ENCODE peak calls at places on chromosomes 1 and 21, in seven cellular contexts. Y is IMR-90, L is heart left ventricle, I is HCT116, D is fibroblast of lung, K is OCI-LY7, U is lower lobe of right lung. E is an unnamed sample.

GRCh38 chr1:20739225-20739624 is 6.7 kb upstream of the SH2D5 start:
- DNase-seq in D (peak), I (no peak), U (no peak), L (no peak), K (no peak), Y (peak), E (no peak)

GRCh38 chr21:25818156-25818950 is 83.6 kb downstream of the GABPA start:
- DNase-seq in Y (no peak), D (no peak), I (no peak), K (no peak), U (no peak), L (no peak), E (no peak)

GRCh38 chr1:109598655-109599054 is 20.8 kb downstream of the GNAT2 start:
- DNase-seq in I (no peak), Y (no peak), D (no peak), U (no peak), K (no peak), L (no peak), E (no peak)

GRCh38 chr1:156126043-156126700 is 11.7 kb downstream of the LMNA start:
- DNase-seq in L (peak), U (peak), I (peak), D (peak), Y (peak), K (peak), E (peak)

GRCh38 chr1:85818371-85818770 is 110.1 kb upstream of the ZNHIT6 start:
- DNase-seq in U (no peak), D (peak), Y (peak), L (no peak), I (no peak), K (no peak), E (no peak)

GRCh38 chr1:37016121-37016520 is 18.2 kb downstream of the GRIK3 start:
- DNase-seq in I (no peak), L (no peak), D (no peak), U (no peak), K (no peak), Y (no peak), E (no peak)

GRCh38 chr1:224894915-224895314 is 34.6 kb upstream of the DNAH14 start:
- DNase-seq in U (no peak), K (peak), I (peak), Y (peak), D (peak), L (no peak), E (no peak)

GRCh38 chr1:223349241-223349640 is 14.7 kb downstream of the SUSD4 start:
- DNase-seq in I (no peak), D (no peak), U (no peak), L (no peak), K (no peak), Y (no peak), E (no peak)

GRCh38 chr21:45386336-45386727 is 18.6 kb upstream of the COL18A1 start:
- DNase-seq in I (no peak), U (peak), D (no peak), L (peak), K (no peak), Y (no peak), E (peak)

GRCh38 chr1:30472009-30472408 is 251.4 kb downstream of the MATN1 start:
- DNase-seq in L (no peak), I (no peak), Y (no peak), U (no peak), K (no peak), D (no peak), E (no peak)

GRCh38 chr1:227769601-227770494 is 34.6 kb downstream of the SNAP47 start:
- DNase-seq in I (no peak), L (no peak), K (no peak), Y (no peak), D (no peak), U (no peak), E (no peak)

GRCh38 chr1:231778009-231778719 is 151.6 kb downstream of the DISC1 start:
- DNase-seq in K (no peak), I (peak), D (peak), U (peak), Y (peak), L (peak), E (no peak)

GRCh38 chr21:33751120-33751519 is 108.8 kb downstream of the ITSN1 start:
- DNase-seq in Y (peak), I (no peak), U (no peak), D (no peak), K (no peak), L (no peak), E (no peak)

GRCh38 chr1:87902830-87903614 is 574.3 kb downstream of the LMO4 start:
- DNase-seq in L (no peak), K (no peak), Y (peak), U (no peak), D (peak), I (no peak), E (no peak)

GRCh38 chr1:53373246-53373645 is 45.4 kb upstream of the LRP8 start:
- DNase-seq in U (no peak), L (no peak), K (no peak), Y (no peak), I (no peak), D (no peak), E (peak)

GRCh38 chr1:21861602-21862429 is 49.8 kb downstream of the LDLRAD2 start:
- DNase-seq in K (no peak), Y (peak), D (peak), I (no peak), L (no peak), U (no peak), E (no peak)

GRCh38 chr1:45974541-45975269 is 157.7 kb downstream of the PIK3R3 start:
- DNase-seq in Y (peak), K (no peak), I (no peak), L (no peak), U (no peak), D (no peak), E (no peak)

GRCh38 chr1:29383972-29384371 is 147.7 kb downstream of the PTPRU start:
- DNase-seq in I (no peak), U (no peak), L (no peak), Y (peak), K (no peak), D (peak), E (no peak)

GRCh38 chr1:26239936-26240335 is 5.9 kb downstream of the CEP85 start:
- DNase-seq in I (no peak), D (no peak), K (no peak), Y (peak), U (no peak), L (no peak), E (no peak)

GRCh38 chr1:14850563-14850962 is 252.1 kb downstream of the KAZN start:
- DNase-seq in U (no peak), Y (no peak), L (no peak), K (peak), D (peak), I (peak), E (no peak)

GRCh38 chr1:33057095-33057494 is 20.4 kb upstream of the AK2 start:
- DNase-seq in K (no peak), L (no peak), Y (no peak), D (no peak), I (no peak), U (no peak), E (no peak)

GRCh38 chr1:203601717-203602309 is 24.8 kb upstream of the ATP2B4 start:
- DNase-seq in K (no peak), L (no peak), U (no peak), D (no peak), Y (no peak), I (no peak), E (no peak)

GRCh38 chr21:41289431-41289830 is 27.2 kb upstream of the FAM3B start:
- DNase-seq in D (no peak), U (no peak), L (no peak), Y (peak), I (peak), K (no peak), E (no peak)

DNA sequence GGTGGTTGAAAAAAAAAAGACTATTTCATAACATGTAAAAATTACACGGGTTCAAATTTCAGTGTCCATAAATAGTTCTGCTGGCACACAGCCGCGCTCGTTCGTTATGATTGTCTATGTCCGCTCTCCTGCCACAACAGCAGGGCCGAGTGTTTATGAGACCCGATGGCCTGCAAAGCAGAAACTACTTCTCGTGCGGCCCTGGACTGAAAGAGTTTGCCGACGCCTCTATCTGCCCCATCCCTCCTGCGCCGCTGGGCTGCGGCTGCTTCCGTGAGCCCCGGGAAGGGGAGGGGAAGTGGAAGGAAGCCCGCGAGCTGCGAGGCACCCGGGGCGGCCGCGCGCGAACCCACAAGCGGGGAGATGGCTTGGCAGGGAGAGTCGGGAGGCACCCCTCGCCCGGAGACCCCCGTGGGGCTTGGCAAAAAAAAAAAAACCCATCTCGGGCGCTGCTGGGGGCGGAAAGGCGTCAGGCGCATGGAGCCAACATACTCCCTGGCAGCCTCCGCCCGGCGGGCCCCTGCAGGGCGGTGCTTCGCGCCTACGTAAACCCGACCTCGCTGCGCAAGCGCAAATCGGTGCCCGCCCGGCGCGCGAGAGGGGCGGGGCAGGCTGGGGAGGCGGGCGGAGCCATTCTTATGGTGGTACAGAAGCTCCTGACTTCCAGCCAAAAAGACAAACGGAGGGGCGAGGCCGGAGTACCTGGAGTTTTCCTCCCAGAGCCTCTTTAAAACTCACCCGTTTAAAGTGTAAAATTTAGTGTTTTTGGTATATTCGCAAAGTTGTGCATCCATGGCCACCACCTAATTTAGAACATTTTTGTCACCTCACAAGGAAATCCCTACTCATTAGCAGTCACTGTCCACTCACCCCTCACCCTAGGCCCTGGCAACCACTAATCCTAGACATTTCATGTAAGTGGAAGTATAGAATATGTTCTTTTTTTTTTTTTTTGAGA is 8.3 kb downstream of the SLC27A3 start:
- DNase-seq in K (peak), U (peak), I (peak), L (peak), D (peak), Y (peak), E (peak)
- TF ChIP-seq CTCF in K (peak), U (no peak), I (peak), L (no peak), D (no peak), Y (no peak), E (no peak)

DNA sequence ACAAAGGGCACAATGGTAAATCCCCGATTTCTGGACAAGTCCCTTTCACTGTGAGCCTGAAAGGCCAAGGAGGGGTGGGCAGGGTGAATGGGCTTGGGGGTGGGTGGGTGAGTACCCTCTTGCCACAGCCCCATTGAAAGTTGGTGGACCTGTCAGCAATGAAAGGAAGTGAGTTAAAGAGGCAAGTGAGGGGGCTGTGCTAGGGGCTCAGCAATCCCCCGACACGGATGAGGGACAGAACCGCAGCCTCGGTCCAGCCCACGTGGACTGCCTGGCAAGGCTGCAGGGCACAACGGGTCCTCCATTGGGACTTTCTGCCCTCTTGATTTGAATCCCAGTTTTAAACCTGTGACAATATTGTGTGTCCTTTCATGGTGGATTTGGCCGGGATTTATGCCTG is 255.3 kb downstream of the FOXD2 start:
- DNase-seq in I (no peak), D (no peak), U (no peak), L (no peak), Y (no peak), K (no peak), E (peak)
- H3K27ac ChIP-seq in I (no peak), D (no peak), U (no peak), L (no peak), Y (no peak), K (no peak), E (no peak)

DNA sequence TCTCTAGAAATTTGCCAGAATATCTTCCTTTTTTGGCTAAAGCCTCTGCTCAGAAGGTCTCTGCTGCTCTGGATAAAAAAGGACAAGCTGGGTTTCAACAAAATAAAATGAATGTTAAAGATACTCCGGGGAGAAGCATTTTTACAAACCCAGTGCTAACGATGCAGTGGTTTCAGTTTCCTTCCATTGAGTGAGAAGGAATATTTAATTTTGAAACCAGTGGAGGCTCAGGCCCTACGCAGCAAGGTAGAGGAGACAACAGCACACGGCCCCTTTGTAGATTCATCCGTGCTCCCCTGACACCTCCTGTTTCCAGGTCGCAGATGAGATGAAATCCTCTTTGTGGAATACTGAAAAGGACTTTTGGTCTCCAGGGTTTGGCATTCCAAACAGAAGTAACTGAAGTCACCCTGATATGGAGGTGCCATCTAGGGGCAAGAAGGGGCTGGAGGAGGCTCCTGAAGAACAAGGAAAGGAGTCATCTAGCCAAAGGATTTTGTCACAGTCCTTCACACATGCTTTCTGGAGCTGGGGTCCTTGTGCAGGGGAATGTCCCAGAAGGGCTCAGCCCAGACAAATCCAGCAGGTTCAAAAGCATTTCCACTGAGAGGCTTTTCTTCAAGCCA is 65.7 kb upstream of the SYT6 start:
- DNase-seq in K (no peak), U (no peak), L (no peak), I (no peak), D (peak), Y (peak), E (no peak)
- TF ChIP-seq CTCF in K (no peak), U (no peak), L (peak), I (peak), D (no peak), Y (no peak), E (peak)

GRCh38 chr1:94928293-94928939 is 1.5 kb upstream of the CNN3 start:
- DNase-seq in Y (no peak), I (no peak), U (no peak), D (no peak), K (no peak), L (no peak), E (no peak)
- H3K27ac ChIP-seq in Y (peak), I (no peak), U (peak), D (peak), K (no peak), L (peak), E (peak)

DNA sequence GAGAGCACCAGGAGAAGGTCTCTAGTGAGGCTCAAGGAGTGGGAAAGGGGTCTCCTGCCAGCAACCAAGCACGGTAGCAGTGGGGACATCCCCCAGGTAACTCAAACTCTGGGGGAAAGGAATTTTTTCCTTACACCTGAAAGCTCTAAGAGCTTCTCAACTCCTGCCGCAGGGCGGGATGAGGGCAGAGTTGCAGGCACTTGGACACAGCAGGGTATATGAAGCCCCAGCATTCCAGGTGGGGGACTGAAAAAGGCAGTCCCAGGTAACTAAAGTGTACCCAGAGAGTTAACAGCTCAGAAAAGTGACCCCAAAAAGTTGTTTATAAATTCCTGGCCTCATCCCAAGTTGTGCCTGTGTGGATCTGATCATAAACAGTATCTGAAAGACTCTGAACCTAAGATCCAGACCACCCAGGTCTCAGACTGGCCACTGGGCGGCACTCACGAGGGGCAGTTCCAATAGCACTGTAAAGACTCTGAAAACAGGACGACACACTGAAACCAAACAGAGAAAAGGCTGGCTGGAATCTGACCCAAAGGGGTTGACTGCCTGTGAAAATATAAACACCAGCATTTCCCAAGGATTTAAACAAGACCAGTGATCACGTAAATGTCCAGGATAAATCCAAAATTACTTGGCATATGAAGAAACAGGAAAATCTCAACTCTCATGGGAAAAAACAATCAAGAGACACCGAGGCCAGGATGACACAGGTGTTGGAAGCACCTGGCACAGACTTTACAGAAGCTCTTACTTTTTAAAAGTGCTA is 47.5 kb downstream of the HSF2BP start:
- DNase-seq in D (peak), K (peak), Y (peak), L (peak), I (peak), U (peak), E (no peak)
- TF ChIP-seq CTCF in D (peak), K (peak), Y (peak), L (peak), I (peak), U (peak), E (peak)

GRCh38 chr21:44089001-44089911 is 17.9 kb upstream of the PWP2 start:
- DNase-seq in L (no peak), Y (no peak), U (no peak), I (no peak), K (peak), D (no peak), E (no peak)

GRCh38 chr21:44088401-44088780 is 18.8 kb upstream of the PWP2 start:
- DNase-seq in L (no peak), D (no peak), U (no peak), I (no peak), Y (no peak), K (no peak), E (no peak)

GRCh38 chr21:44085491-44086321 is 21.5 kb upstream of the PWP2 start:
- DNase-seq in K (no peak), U (no peak), I (no peak), D (no peak), L (no peak), Y (no peak), E (no peak)

GRCh38 chr21:44086636-44087425 is 20.4 kb upstream of the PWP2 start:
- DNase-seq in Y (no peak), L (no peak), D (no peak), U (no peak), I (no peak), K (no peak), E (no peak)

DNA sequence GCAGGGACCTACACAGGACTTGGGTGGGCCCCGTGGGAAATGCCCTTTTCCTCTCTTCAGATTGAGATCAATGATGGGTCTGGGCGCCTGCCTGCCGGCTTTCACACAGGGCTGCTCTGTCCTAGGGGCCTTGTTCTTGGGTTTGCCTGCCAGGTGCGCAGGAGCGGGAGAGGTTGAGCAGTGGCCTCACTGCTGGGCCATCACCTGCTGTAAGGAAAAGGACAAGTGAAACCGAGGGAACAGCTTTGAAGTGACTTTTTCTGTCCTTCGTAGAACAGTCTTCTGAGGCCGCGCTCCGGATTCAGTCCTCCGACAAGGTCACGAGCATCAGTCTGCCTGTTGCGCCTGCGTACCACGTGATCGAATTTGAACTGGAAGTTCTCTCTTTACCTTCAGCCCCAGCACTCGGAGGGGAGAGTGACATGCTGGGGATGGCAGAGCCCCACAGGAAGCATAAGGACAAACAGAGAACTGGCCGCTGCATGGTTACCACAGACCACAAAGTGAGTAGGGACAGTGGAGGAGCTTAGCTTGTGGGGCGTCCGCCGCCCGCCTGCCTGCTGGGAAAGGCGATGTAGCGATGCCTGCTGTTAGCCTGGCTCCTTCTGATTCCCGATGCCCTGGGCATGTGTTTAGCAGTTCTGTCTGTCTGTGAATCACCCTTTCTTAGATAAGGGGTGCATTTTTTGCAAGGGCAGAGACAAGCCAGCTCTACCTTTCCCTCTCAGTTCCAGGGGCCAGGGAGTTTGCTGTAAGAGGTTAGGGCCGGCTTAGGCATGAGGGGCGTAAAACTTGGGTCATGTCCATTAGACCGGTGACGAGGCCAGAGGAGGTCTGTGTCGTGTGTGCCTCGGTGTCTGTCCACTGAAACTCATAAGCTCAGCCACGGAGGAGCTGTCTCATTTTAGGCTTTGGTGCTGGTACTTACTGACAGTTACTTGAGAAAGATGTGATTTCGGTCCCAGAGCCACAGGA is 19.5 kb upstream of the PWP2 start:
- DNase-seq in D (no peak), L (no peak), Y (no peak), U (peak), I (no peak), K (no peak), E (no peak)
- H3K27ac ChIP-seq in D (no peak), L (peak), Y (no peak), U (peak), I (no peak), K (no peak), E (no peak)

GRCh38 chr1:35298464-35298863 is 30.0 kb downstream of the ZMYM4 start:
- DNase-seq in D (peak), I (no peak), L (peak), U (no peak), Y (peak), K (peak), E (no peak)
- TF ChIP-seq CTCF in D (peak), I (peak), L (peak), U (peak), Y (peak), K (peak), E (peak)

DNA sequence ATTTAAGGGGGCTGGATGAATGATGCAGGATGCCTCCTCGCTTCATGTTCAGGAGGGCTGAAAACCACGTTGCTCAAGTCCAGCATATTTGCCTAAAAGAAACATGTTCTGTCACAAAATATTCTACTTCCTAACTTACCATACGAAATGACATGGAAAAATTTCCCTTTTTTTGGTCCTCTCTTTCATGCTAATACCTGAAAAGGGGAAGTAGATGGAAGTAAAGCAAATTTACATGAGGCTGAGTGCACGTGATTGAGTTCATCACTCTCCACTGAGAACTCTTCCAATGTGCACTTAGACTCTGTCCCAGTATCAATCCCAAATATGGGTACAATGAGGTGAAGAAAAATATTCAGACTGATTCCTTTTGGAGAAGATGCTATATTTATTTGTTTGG is 23.0 kb downstream of the XCL2 start:
- DNase-seq in L (no peak), D (no peak), I (no peak), U (no peak), K (no peak), Y (no peak), E (no peak)
- H3K27ac ChIP-seq in L (no peak), D (no peak), I (no peak), U (no peak), K (no peak), Y (no peak), E (no peak)